ENCODE peak calls at places on chromosomes 2 and 18, in nine cellular contexts. C is uterus; V is foreskin fibroblast; Z is CD8-positive, alpha-beta T cell; P is kidney epithelial cell; S is upper lobe of right lung; U is Calu3; J is stomach; O is esophagus squamous epithelium. R is an unnamed sample.

GRCh38 chr2:217868911-217869334 is 133.9 kb downstream of the TNS1 start:
- DNase-seq in S (no peak), J (no peak), U (no peak), O (no peak), P (no peak), Z (no peak), C (peak), V (peak), R (no peak)

GRCh38 chr2:86142737-86143257 is 36.8 kb downstream of the PTCD3 start:
- DNase-seq in Z (no peak), O (no peak), S (no peak), V (no peak), C (no peak), P (no peak), U (no peak), J (no peak), R (no peak)

GRCh38 chr2:6982934-6983589 is 65.8 kb downstream of the RNF144A start:
- DNase-seq in S (no peak), J (no peak), U (no peak), P (no peak), C (no peak), Z (no peak), O (no peak), V (no peak), R (no peak)

GRCh38 chr2:121603185-121603584 is 46.1 kb downstream of the CLASP1 start:
- DNase-seq in J (no peak), Z (no peak), V (no peak), O (no peak), U (no peak), C (no peak), S (no peak), P (no peak), R (no peak)

GRCh38 chr2:207734264-207734635 is 22.8 kb downstream of the CCNYL1 start:
- DNase-seq in S (no peak), V (peak), C (no peak), J (no peak), O (no peak), Z (no peak), U (no peak), P (no peak), R (no peak)

GRCh38 chr2:44551001-44551400 is 189.3 kb downstream of the CAMKMT start:
- DNase-seq in V (no peak), C (no peak), O (no peak), Z (no peak), U (no peak), J (no peak), S (no peak), P (peak), R (no peak)

GRCh38 chr2:188308483-188308882 is 16.8 kb downstream of the GULP1 start:
- DNase-seq in C (no peak), V (no peak), J (no peak), Z (no peak), P (no peak), O (no peak), S (no peak), U (no peak), R (no peak)

GRCh38 chr2:148546270-148546669 is 98.3 kb upstream of the EPC2 start:
- DNase-seq in J (no peak), S (no peak), P (no peak), U (no peak), Z (no peak), O (no peak), V (no peak), C (no peak), R (no peak)

GRCh38 chr2:240355001-240355891 is 80.2 kb upstream of the GPC1 start:
- DNase-seq in S (no peak), Z (no peak), O (no peak), C (no peak), V (peak), J (no peak), U (no peak), P (no peak), R (peak)

GRCh38 chr2:15965564-15966019 is 25.2 kb downstream of the MYCN start:
- DNase-seq in V (no peak), O (no peak), P (no peak), C (no peak), Z (peak), S (no peak), J (peak), U (no peak), R (no peak)

GRCh38 chr18:53566622-53567021 is 657.8 kb downstream of the MBD2 start:
- DNase-seq in S (no peak), O (no peak), J (no peak), C (no peak), P (no peak), Z (no peak), V (no peak), U (no peak), R (no peak)

GRCh38 chr2:226611944-226612318 is 187.7 kb downstream of the IRS1 start:
- DNase-seq in J (no peak), C (no peak), V (peak), Z (no peak), P (no peak), S (no peak), U (no peak), O (no peak), R (no peak)

GRCh38 chr2:234955971-234956509 is 4.2 kb downstream of the SH3BP4 start:
- DNase-seq in P (no peak), U (no peak), O (no peak), S (no peak), Z (no peak), J (no peak), C (no peak), V (no peak), R (no peak)

GRCh38 chr2:74424995-74425406 is 3.5 kb downstream of the WDR54 start:
- DNase-seq in V (no peak), Z (no peak), O (no peak), C (no peak), S (no peak), J (no peak), U (no peak), P (no peak), R (no peak)

GRCh38 chr18:36295214-36295613 is 2.3 kb upstream of the FHOD3 start:
- DNase-seq in J (no peak), O (no peak), U (no peak), C (no peak), Z (no peak), P (no peak), S (no peak), V (no peak), R (no peak)

GRCh38 chr18:36298113-36298701 is 694 bp downstream of the FHOD3 start:
- DNase-seq in O (no peak), S (no peak), V (peak), U (peak), Z (no peak), P (no peak), C (no peak), J (no peak), R (no peak)

GRCh38 chr18:36295880-36296301 is 1.6 kb upstream of the FHOD3 start:
- DNase-seq in V (no peak), Z (no peak), S (no peak), C (no peak), O (no peak), J (no peak), P (no peak), U (no peak), R (no peak)

GRCh38 chr18:36297419-36298112 is at the start of gene FHOD3:
- DNase-seq in V (peak), P (no peak), C (peak), O (no peak), U (peak), S (peak), J (peak), Z (no peak), R (no peak)

GRCh38 chr18:36296591-36297418 is 708 bp upstream of the FHOD3 start:
- DNase-seq in C (peak), S (peak), O (no peak), V (peak), J (no peak), U (peak), Z (no peak), P (no peak), R (peak)
- TF ChIP-seq CTCF in C (peak), S (peak), O (no peak), V (no peak), J (no peak), U (no peak), Z (no peak), P (peak), R (peak)

GRCh38 chr18:80179857-80180558 is 67.3 kb downstream of the PARD6G start:
- DNase-seq in C (no peak), P (no peak), V (no peak), S (no peak), Z (no peak), J (no peak), U (no peak), O (no peak), R (no peak)
- TF ChIP-seq CTCF in C (no peak), P (no peak), V (no peak), S (no peak), Z (no peak), J (no peak), U (no peak), O (no peak), R (no peak)

DNA sequence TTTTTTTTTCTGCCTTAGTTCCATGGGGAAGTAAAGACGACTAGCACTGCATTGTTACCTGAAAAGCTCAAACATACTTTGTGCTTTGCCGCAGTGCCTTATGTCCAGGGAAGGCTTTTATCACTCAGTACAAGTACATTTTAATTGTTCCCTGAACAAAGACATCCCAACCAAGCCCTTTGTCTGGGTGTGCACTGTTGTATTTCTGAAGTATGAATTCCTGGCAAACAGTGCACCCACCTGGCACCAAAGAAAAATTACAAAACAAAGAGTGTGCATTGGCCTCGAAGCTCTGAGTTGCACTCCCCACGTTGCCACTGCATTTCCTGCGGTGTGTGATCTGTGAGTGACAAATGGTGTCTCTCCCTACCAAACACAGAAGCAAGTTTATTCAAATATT is 858.5 kb upstream of the PIK3C3 start:
- DNase-seq in P (no peak), O (no peak), Z (no peak), C (no peak), V (peak), U (no peak), S (no peak), J (no peak), R (no peak)
- TF ChIP-seq CTCF in P (peak), O (no peak), Z (no peak), C (no peak), V (peak), U (no peak), S (peak), J (no peak), R (peak)

GRCh38 chr18:79452190-79452990 is 56.7 kb downstream of the NFATC1 start:
- DNase-seq in U (no peak), O (no peak), P (no peak), V (no peak), C (no peak), J (no peak), Z (no peak), S (no peak), R (no peak)
- TF ChIP-seq CTCF in U (no peak), O (no peak), P (no peak), V (no peak), C (no peak), J (no peak), Z (no peak), S (no peak), R (no peak)

GRCh38 chr18:13522861-13523660 is 203.3 kb downstream of the FAM210A start:
- DNase-seq in J (no peak), Z (no peak), C (no peak), P (no peak), S (no peak), U (no peak), O (no peak), V (no peak), R (no peak)
- TF ChIP-seq CTCF in J (no peak), Z (no peak), C (no peak), P (no peak), S (no peak), U (no peak), O (no peak), V (no peak), R (no peak)

GRCh38 chr2:19799881-19800780 is 101.7 kb downstream of the TTC32 start:
- DNase-seq in P (no peak), C (no peak), J (no peak), Z (no peak), U (no peak), S (no peak), V (peak), O (no peak), R (no peak)
- TF ChIP-seq CTCF in P (no peak), C (no peak), J (no peak), Z (no peak), U (no peak), S (no peak), V (no peak), O (no peak), R (no peak)

GRCh38 chr2:156590313-156590712 is 154.1 kb downstream of the GPD2 start:
- DNase-seq in O (no peak), Z (no peak), V (no peak), J (no peak), P (no peak), C (no peak), S (no peak), U (no peak), R (no peak)

GRCh38 chr2:156593011-156593921 is 157.1 kb downstream of the GPD2 start:
- DNase-seq in Z (no peak), U (peak), S (no peak), P (no peak), O (no peak), V (no peak), J (no peak), C (no peak), R (no peak)

GRCh38 chr2:156586621-156587020 is 150.4 kb downstream of the GPD2 start:
- DNase-seq in C (no peak), P (no peak), J (no peak), Z (no peak), V (no peak), O (no peak), U (no peak), S (no peak), R (no peak)

GRCh38 chr2:156585457-156585856 is 149.3 kb downstream of the GPD2 start:
- DNase-seq in U (no peak), V (no peak), J (no peak), C (no peak), S (no peak), O (no peak), Z (no peak), P (no peak), R (no peak)

GRCh38 chr2:156589381-156590079 is 153.4 kb downstream of the GPD2 start:
- DNase-seq in C (no peak), P (peak), O (no peak), J (peak), S (no peak), Z (no peak), V (peak), U (peak), R (peak)
- TF ChIP-seq CTCF in C (peak), P (peak), O (no peak), J (peak), S (peak), Z (peak), V (peak), U (peak), R (peak)

GRCh38 chr2:112580084-112580483 is 4.3 kb upstream of the CHCHD5 start:
- DNase-seq in V (no peak), Z (no peak), O (no peak), J (no peak), S (no peak), C (no peak), P (no peak), U (no peak), R (no peak)

GRCh38 chr2:112572005-112572404 is 12.4 kb upstream of the CHCHD5 start:
- DNase-seq in O (no peak), J (no peak), V (no peak), U (no peak), P (no peak), Z (no peak), C (no peak), S (no peak), R (no peak)

GRCh38 chr2:112579280-112579679 is 5.1 kb upstream of the CHCHD5 start:
- DNase-seq in O (no peak), S (no peak), Z (no peak), U (no peak), J (no peak), P (peak), V (peak), C (no peak), R (peak)

GRCh38 chr2:112582314-112582746 is 2.1 kb upstream of the CHCHD5 start:
- DNase-seq in S (no peak), U (peak), C (no peak), O (no peak), J (no peak), Z (no peak), P (peak), V (peak), R (peak)

DNA sequence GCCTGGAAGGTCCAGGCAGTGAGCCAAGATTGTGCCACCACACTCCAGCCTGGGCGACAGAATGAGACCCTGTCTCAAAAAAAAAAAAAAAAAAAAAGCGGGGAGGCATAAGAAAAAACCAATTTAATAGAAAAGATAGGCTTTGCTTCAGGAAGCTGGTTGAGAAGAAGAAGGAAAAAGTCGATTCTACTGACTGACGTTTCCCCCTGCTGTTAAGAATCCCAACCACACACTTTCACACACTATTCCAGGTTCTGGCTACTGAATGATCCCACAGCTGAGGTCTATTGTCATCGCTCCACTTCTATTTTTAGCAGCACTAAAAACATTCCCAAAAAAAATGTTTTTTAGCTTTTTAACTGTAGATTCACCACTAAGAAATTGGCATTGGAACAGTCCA is 6.7 kb upstream of the CHCHD5 start:
- DNase-seq in P (no peak), S (no peak), C (no peak), U (no peak), Z (no peak), V (peak), O (no peak), J (no peak), R (no peak)
- TF ChIP-seq CTCF in P (peak), S (no peak), C (no peak), U (no peak), Z (no peak), V (peak), O (no peak), J (no peak), R (peak)

DNA sequence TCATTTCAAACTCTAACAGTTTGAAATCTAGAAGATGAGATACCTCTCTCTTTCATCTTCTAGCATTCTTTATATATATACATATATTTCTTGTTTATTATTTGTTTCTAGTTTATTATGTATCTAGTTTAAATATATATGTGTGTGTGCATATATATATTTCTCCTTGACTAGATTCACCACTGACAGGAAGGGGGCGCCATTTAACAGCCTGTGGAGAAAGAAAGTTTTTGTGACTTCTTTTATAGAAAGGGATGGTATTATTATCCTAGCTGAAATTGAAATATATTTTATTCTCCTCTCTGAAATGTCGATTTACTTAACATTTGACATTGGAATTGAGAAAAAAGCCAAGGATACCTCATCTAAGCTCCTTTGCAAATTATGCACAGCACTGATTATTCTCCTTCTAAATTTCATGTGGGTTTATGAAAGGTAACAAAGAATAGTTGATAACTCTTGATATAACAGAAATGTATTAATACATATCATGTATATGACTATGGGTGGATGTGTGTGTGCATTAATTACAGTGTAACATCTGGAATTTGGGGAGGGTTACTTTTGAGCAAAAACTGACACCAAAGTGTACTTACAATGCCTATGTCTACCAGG is 160.7 kb upstream of the NT5C1B start:
- DNase-seq in J (peak), U (peak), P (no peak), V (peak), Z (no peak), S (no peak), C (peak), O (no peak), R (no peak)
- TF ChIP-seq CTCF in J (peak), U (peak), P (peak), V (peak), Z (peak), S (peak), C (peak), O (no peak), R (peak)

R was measured in AG04450.